ENCODE peak calls at places on chromosomes 3 and 15, in nine cellular contexts. H is gastrocnemius medialis, E is ovary, N is GM12878, Y is uterus, C is upper lobe of left lung, B is body of pancreas, X is IMR-90, L is H54. F is an unnamed sample.

GRCh38 chr15:42085236-42085605 is 9.1 kb downstream of the PLA2G4D start:
- DNase-seq in H (no peak), E (no peak), N (no peak), Y (no peak), C (no peak), B (no peak), X (no peak), L (no peak), F (no peak)

GRCh38 chr15:70185251-70185711 is 87.6 kb upstream of the TLE3 start:
- DNase-seq in H (no peak), E (no peak), N (no peak), Y (no peak), C (no peak), B (no peak), X (no peak), L (no peak), F (no peak)

GRCh38 chr3:114014211-114014610 is 42.1 kb downstream of the CCDC191 start:
- DNase-seq in H (no peak), E (no peak), N (no peak), Y (no peak), C (no peak), B (peak; percentile 16), X (no peak), L (no peak), F (no peak)

GRCh38 chr3:103410231-103410630 is 975.4 kb downstream of the ZPLD1 start:
- DNase-seq in H (no peak), E (no peak), N (no peak), Y (no peak), C (no peak), B (no peak), X (no peak), L (no peak), F (no peak)

GRCh38 chr3:43453981-43454380 is 167.6 kb downstream of the SNRK start:
- DNase-seq in H (no peak), E (no peak), N (no peak), Y (no peak), C (no peak), B (no peak), X (no peak), L (no peak), F (no peak)

GRCh38 chr3:23385327-23385726 is 182.2 kb downstream of the UBE2E2 start:
- DNase-seq in H (no peak), E (no peak), N (no peak), Y (no peak), C (no peak), B (no peak), X (no peak), L (no peak), F (no peak)

GRCh38 chr3:181252626-181253025 is 263.1 kb upstream of the DNAJC19 start:
- DNase-seq in H (no peak), E (no peak), N (no peak), Y (no peak), C (no peak), B (no peak), X (no peak), L (no peak), F (no peak)

GRCh38 chr3:184748219-184749135 is 36.6 kb upstream of the MAGEF1 start:
- DNase-seq in H (no peak), E (peak; percentile 1), N (peak; percentile 44), Y (no peak), C (no peak), B (no peak), X (peak; percentile 68), L (no peak), F (no peak)

GRCh38 chr3:54299169-54299935 is 177.0 kb downstream of the CACNA2D3 start:
- DNase-seq in H (no peak), E (no peak), N (no peak), Y (no peak), C (no peak), B (no peak), X (no peak), L (no peak), F (peak; percentile 70)

GRCh38 chr3:177731644-177732268 is 534.5 kb upstream of the TBL1XR1 start:
- DNase-seq in H (no peak), E (no peak), N (no peak), Y (no peak), C (no peak), B (no peak), X (peak; percentile 88), L (no peak), F (no peak)

GRCh38 chr3:61381745-61382392 is 130.6 kb upstream of the FHIT start:
- DNase-seq in H (no peak), E (no peak), N (no peak), Y (no peak), C (no peak), B (peak; percentile 23), X (peak; percentile 7), L (peak; percentile 29), F (no peak)

GRCh38 chr3:66483006-66483928 is 17.6 kb downstream of the LRIG1 start:
- DNase-seq in H (peak; percentile 83), E (peak; percentile 86), N (no peak), Y (peak; percentile 89), C (no peak), B (peak; percentile 58), X (peak; percentile 73), L (no peak), F (peak; percentile 78)

GRCh38 chr3:136772709-136773108 is 20.5 kb upstream of the STAG1 start:
- DNase-seq in H (no peak), E (no peak), N (no peak), Y (no peak), C (no peak), B (no peak), X (peak; percentile 53), L (no peak), F (no peak)

GRCh38 chr3:15982667-15983145 is 184.9 kb upstream of the ANKRD28 start:
- DNase-seq in H (peak; percentile 83), E (no peak), N (no peak), Y (no peak), C (peak; percentile 32), B (no peak), X (peak; percentile 96), L (peak; percentile 74), F (no peak)

GRCh38 chr3:21237638-21238037 is 513.4 kb downstream of the ZNF385D start:
- DNase-seq in H (no peak), E (no peak), N (no peak), Y (no peak), C (no peak), B (no peak), X (no peak), L (no peak), F (no peak)

GRCh38 chr3:179451335-179452165 is at the start of gene GNB4:
- DNase-seq in H (peak; percentile 53), E (peak; percentile 83), N (no peak), Y (peak; percentile 79), C (peak; percentile 86), B (peak; percentile 69), X (peak; percentile 82), L (peak; percentile 92), F (peak; percentile 74)
- TF ChIP-seq POLR2A in H (peak; percentile 54), E (peak; percentile 16), N (peak; percentile 61), Y (peak; percentile 59), C (no peak), B (no peak), X (peak; percentile 56), L (peak; percentile 96), F (peak; percentile 62)

GRCh38 chr15:68816158-68816557 is 4.5 kb downstream of the ANP32A start:
- DNase-seq in H (no peak), E (no peak), N (no peak), Y (no peak), C (no peak), B (no peak), X (no peak), L (no peak), F (no peak)

GRCh38 chr15:68818088-68818670 is 2.5 kb downstream of the ANP32A start:
- DNase-seq in H (peak; percentile 69), E (peak; percentile 79), N (no peak), Y (peak; percentile 68), C (peak; percentile 66), B (peak; percentile 74), X (peak; percentile 54), L (peak; percentile 45), F (peak; percentile 77)

GRCh38 chr15:68816795-68817303 is 3.8 kb downstream of the ANP32A start:
- DNase-seq in H (no peak), E (no peak), N (no peak), Y (no peak), C (peak; percentile 44), B (peak; percentile 62), X (no peak), L (no peak), F (no peak)

GRCh38 chr15:68818671-68819450 is 1.8 kb downstream of the ANP32A start:
- DNase-seq in H (peak; percentile 35), E (peak; percentile 75), N (no peak), Y (peak; percentile 45), C (peak; percentile 70), B (peak; percentile 63), X (no peak), L (no peak), F (peak; percentile 76)

DNA sequence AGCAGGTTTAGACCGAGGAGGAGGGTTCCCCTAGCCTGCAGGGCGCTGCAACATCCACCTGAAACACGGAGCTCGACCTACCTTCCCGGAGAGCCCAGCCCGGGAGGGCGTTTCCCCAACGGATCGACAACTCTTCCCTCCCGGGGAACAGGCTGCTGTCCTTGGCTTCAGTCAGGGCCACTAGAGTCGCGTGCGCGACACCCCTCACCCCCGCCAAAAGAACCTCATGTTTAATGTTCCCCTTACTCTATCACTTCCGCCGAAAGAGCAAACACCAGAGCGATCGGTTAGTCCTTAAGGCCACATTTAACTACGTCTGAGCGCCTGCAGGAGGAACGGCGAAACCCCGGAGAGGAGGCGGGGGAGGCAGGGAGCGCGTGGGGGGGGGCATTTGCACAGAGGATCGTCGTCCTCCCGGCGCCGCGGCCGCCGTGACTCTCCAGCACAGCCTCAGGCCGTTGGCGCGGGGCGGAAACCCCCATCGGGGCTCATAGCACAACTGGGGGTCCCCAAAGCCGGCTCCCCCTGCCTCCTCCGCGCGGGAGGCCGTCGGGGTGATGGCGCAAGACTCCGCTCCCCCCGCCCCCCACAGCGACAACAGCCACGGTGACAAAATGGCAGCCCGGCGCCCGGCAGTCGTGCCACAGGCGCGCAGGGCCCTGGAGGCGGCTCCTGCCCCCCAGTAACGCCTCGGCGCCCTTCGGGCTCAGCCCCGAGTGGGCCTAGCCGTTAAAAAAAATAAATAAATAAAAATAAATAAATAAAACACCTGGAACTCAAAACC is 3.2 kb downstream of the ANP32A start:
- DNase-seq in H (peak; percentile 67), E (peak; percentile 74), N (no peak), Y (peak; percentile 61), C (peak; percentile 76), B (peak; percentile 85), X (peak; percentile 58), L (peak; percentile 30), F (peak; percentile 79)
- TF ChIP-seq POLR2A in H (peak; percentile 39), E (no peak), N (peak; percentile 82), Y (peak; percentile 34), C (no peak), B (peak; percentile 73), X (peak; percentile 40), L (no peak), F (no peak)

DNA sequence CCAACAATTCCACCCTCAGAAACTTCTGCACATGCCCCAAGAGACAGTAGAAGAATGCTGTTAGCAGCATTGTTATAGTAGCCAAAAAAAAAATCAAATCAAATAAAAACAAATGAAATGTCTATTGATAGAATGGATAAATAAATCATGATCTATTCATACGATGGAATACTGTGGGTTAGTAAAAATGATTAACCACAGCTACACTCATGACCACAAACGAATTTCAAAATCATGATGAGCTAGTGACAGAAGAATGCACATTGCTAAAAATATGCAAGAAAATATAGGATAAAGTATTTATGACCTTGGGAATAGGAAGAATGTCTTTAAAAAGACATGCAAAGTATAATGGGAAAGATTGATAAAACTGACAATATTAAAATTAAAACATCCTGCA is 57.5 kb upstream of the ACAN start:
- DNase-seq in H (no peak), E (no peak), N (no peak), Y (no peak), C (no peak), B (no peak), X (peak; percentile 75), L (peak; percentile 17), F (no peak)
- TF ChIP-seq POLR2A in H (no peak), E (no peak), N (no peak), Y (no peak), C (no peak), B (no peak), X (no peak), L (no peak), F (no peak)

GRCh38 chr3:139909836-139910235 is 25.1 kb upstream of the CLSTN2 start:
- DNase-seq in H (no peak), E (no peak), N (no peak), Y (no peak), C (no peak), B (no peak), X (no peak), L (no peak), F (no peak)
- TF ChIP-seq POLR2A in H (no peak), E (no peak), N (no peak), Y (no peak), C (no peak), B (no peak), X (no peak), L (no peak), F (no peak)

F was measured in right lobe of liver.